ENCODE peak calls at places on chromosome 5, in eight cellular contexts. O is endothelial cell; R is anterior cingulate cortex; V is stimulated activated CD8-positive, alpha-beta memory T cell treated with anti-CD3 and anti-CD28 coated beads, Interleukin-15, amount 100 ng/mL, for 48 hours; W is upper lobe of left lung; X is KBM-7; F is NCI-H2029 treated with DMSO at 0.1 percent for 48 hours; Q is COLO829. E is an unnamed sample.

GRCh38 chr5:67010684-67011409 is 185.8 kb downstream of the CD180 start:
- DNase-seq in W (no peak), F (no peak), X (peak; percentile 77), R (no peak), Q (no peak), O (no peak), V (no peak), E (no peak)

GRCh38 chr5:120512068-120512467 is 48.0 kb downstream of the PRR16 start:
- DNase-seq in W (no peak), R (no peak), O (no peak), X (no peak), F (no peak), Q (no peak), V (no peak), E (no peak)

GRCh38 chr5:107704686-107705389 is 34.1 kb upstream of the EFNA5 start:
- DNase-seq in X (no peak), Q (no peak), W (no peak), V (no peak), O (no peak), F (no peak), R (no peak), E (no peak)

GRCh38 chr5:97142521-97143254 is at the start of gene LIX1:
- DNase-seq in V (no peak), Q (peak; percentile 32), X (peak; percentile 59), F (peak; percentile 10), W (no peak), O (peak; percentile 29), R (peak; percentile 83), E (no peak)

GRCh38 chr5:55140908-55141665 is 18.9 kb upstream of the GPX8 start:
- DNase-seq in O (no peak), Q (no peak), W (no peak), V (peak; percentile 15), R (no peak), X (no peak), F (no peak), E (no peak)

GRCh38 chr5:102867999-102868662 is 113.0 kb downstream of the PAM start:
- DNase-seq in R (no peak), W (no peak), X (no peak), V (no peak), F (peak; percentile 46), O (no peak), Q (no peak), E (no peak)

GRCh38 chr5:176734756-176735342 is 75.5 kb upstream of the UNC5A start:
- DNase-seq in R (no peak), W (no peak), Q (no peak), V (no peak), X (no peak), F (no peak), O (no peak), E (peak; percentile 43)

GRCh38 chr5:40669606-40670005 is 10.1 kb upstream of the PTGER4 start:
- DNase-seq in W (no peak), R (no peak), X (peak; percentile 72), Q (no peak), O (no peak), V (no peak), F (no peak), E (no peak)

GRCh38 chr5:137734962-137735530 is 843 bp downstream of the KLHL3 start:
- DNase-seq in O (peak; percentile 42), Q (no peak), V (no peak), F (no peak), R (peak; percentile 8), W (peak; percentile 51), X (no peak), E (peak; percentile 72)

GRCh38 chr5:131990716-131991115 is 20.7 kb downstream of the ACSL6 start:
- DNase-seq in W (no peak), X (no peak), V (no peak), R (no peak), Q (no peak), O (no peak), F (no peak), E (peak; percentile 52)

GRCh38 chr5:34859253-34859652 is 20.3 kb downstream of the TTC23L start:
- DNase-seq in Q (no peak), F (no peak), X (no peak), V (no peak), W (no peak), R (no peak), O (no peak), E (no peak)